ENCODE peak calls at places on chromosomes 2 and 18, in four cellular contexts. S is osteocyte; G is WERI-Rb-1; L is activated CD8-positive, alpha-beta T cell treated with anti-CD3 and anti-CD28 coated beads for 36 hours. Z is an unnamed sample.
A peak's percentile ranks its signal among the peaks of the same experiment; 100 is the strongest.

GRCh38 chr2:221156335-221156734 is 415.8 kb downstream of the EPHA4 start:
- DNase-seq in S (no peak), G (peak; percentile 15), L (no peak), Z (no peak)

GRCh38 chr18:63994783-63995399 is 25.0 kb downstream of the SERPINB8 start:
- DNase-seq in S (peak; percentile 87), G (peak; percentile 65), L (peak; percentile 57), Z (peak; percentile 65)

GRCh38 chr2:240520143-240520973 is 37.4 kb downstream of the ANKMY1 start:
- DNase-seq in S (peak; percentile 83), G (no peak), L (peak; percentile 9), Z (peak; percentile 31)

GRCh38 chr2:112077814-112078213 is 22.7 kb downstream of the TMEM87B start:
- DNase-seq in S (no peak), G (no peak), L (no peak), Z (no peak)

GRCh38 chr2:175964195-175964594 is 37.9 kb downstream of the LNPK start:
- DNase-seq in S (no peak), G (peak; percentile 16), L (no peak), Z (no peak)

GRCh38 chr2:238582159-238582558 is 155.4 kb downstream of the ASB1 start:
- DNase-seq in S (no peak), G (no peak), L (no peak), Z (no peak)

GRCh38 chr2:228541794-228542193 is 360.3 kb upstream of the SPHKAP start:
- DNase-seq in S (no peak), G (no peak), L (no peak), Z (no peak)

GRCh38 chr2:159290289-159290907 is 3.9 kb upstream of the WDSUB1 start:
- DNase-seq in S (no peak), G (no peak), L (peak; percentile 53), Z (peak; percentile 20)

GRCh38 chr2:172433169-172433568 is 5.8 kb downstream of the ITGA6 start:
- DNase-seq in S (no peak), G (no peak), L (no peak), Z (no peak)

GRCh38 chr18:29154758-29155725 is 978.1 kb upstream of the CDH2 start:
- DNase-seq in S (no peak), G (no peak), L (no peak), Z (no peak)

GRCh38 chr18:12886498-12887126 is 2.6 kb upstream of the PTPN2 start:
- DNase-seq in S (no peak), G (peak; percentile 40), L (peak; percentile 36), Z (no peak)
- TF ChIP-seq CTCF in S (peak; percentile 49), G (peak; percentile 71), L (peak; percentile 45), Z (peak; percentile 28)

DNA sequence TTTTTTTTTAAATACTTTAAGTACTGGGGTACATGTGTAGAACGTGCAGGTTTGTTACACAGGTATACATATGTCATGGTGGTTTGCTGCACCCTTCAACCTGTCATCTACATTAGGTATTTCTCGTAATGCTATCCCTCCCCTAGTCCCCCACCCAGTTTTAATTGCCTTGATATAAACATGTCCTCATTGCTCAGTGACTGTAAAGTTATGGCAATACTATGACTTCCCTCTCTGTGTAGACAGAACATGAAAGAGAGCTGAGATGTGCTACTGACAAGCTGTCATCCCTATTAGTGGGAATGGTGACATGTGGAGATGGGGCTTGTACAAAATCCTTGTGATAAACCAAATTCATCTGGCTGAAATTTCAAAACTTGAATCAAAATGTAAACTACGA is 449.7 kb upstream of the TRIB2 start:
- DNase-seq in S (no peak), G (no peak), L (no peak), Z (no peak)
- TF ChIP-seq CTCF in S (no peak), G (no peak), L (no peak), Z (no peak)

DNA sequence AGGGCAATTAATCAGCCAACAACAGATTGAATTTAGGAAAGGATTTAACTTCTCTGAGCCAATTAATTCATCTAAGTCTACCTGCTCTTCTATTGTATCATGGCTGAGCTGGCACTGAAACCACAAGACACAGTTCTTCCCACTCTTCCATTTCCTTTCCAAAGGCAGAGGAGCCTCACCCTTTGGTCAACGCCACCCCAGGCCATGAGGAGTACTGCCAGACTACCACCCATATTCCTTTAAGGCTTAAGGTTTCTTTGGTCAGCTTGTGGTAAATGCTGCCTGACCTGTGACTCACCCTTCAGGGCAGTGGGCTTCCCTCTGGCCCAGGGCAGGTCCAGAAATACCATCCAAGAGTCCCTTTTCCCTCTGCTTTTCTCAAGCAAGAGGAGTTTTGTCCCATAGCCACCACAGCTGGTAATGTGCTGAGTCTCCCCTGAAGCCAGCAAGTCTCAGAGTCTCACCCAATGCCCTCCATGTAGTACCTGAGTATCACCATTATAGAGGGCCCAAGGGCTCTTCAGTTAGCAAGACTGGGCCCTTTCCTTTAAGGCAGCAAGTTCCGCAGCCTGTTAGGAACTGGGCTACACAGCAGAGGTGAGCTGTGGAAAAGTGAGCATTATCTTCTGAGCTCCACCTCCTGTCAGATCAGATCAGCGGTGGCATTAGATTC is 900.5 kb upstream of the CRIM1 start:
- DNase-seq in S (no peak), G (peak; percentile 28), L (no peak), Z (no peak)
- TF ChIP-seq CTCF in S (peak; percentile 22), G (peak; percentile 36), L (no peak), Z (peak; percentile 12)

GRCh38 chr2:226387499-226387942 is 412.1 kb downstream of the IRS1 start:
- DNase-seq in S (no peak), G (no peak), L (no peak), Z (no peak)
- TF ChIP-seq CTCF in S (no peak), G (no peak), L (no peak), Z (no peak)

Z was measured in GM13976.